ENCODE peak calls at places on chromosomes 7 and 10, in five cellular contexts. O is neural crest cell, J is smooth muscle cell of the brain vasculature, U is HEK293T, W is HepG2. I is an unnamed sample.

GRCh38 chr7:497946-498655 is 21.5 kb downstream of the PDGFA start:
- DNase-seq in O (no peak), J (no peak), U (no peak), W (no peak), I (no peak)

GRCh38 chr10:74502963-74503608 is 323.3 kb upstream of the KAT6B start:
- DNase-seq in O (no peak), J (no peak), U (no peak), W (peak), I (peak)

GRCh38 chr7:3159039-3159438 is 115.4 kb upstream of the CARD11 start:
- DNase-seq in O (no peak), J (no peak), U (no peak), W (no peak), I (no peak)

GRCh38 chr10:30392564-30392990 is 41.4 kb upstream of the MAP3K8 start:
- DNase-seq in O (peak), J (no peak), U (peak), W (peak), I (peak)

GRCh38 chr10:32225976-32226375 is 121.0 kb downstream of the EPC1 start:
- DNase-seq in O (no peak), J (no peak), U (no peak), W (no peak), I (no peak)

GRCh38 chr7:158114056-158114850 is 473.4 kb downstream of the PTPRN2 start:
- DNase-seq in O (no peak), J (no peak), U (no peak), W (no peak), I (no peak)

GRCh38 chr7:83366629-83367028 is 203.9 kb upstream of the PCLO start:
- DNase-seq in O (no peak), J (no peak), U (no peak), W (no peak), I (no peak)

GRCh38 chr10:73759512-73760115 is 15.4 kb downstream of the SEC24C start:
- DNase-seq in O (no peak), J (no peak), U (no peak), W (no peak), I (no peak)

GRCh38 chr10:97319671-97320479 is 804 bp downstream of the FRAT1 start:
- DNase-seq in O (peak), J (no peak), U (no peak), W (peak), I (no peak)

GRCh38 chr10:69666756-69667155 is 36.7 kb downstream of the FAM241B start:
- DNase-seq in O (no peak), J (no peak), U (no peak), W (no peak), I (no peak)

GRCh38 chr7:88357794-88358533 is 51.3 kb upstream of the STEAP4 start:
- DNase-seq in O (no peak), J (no peak), U (no peak), W (peak), I (no peak)

GRCh38 chr7:15609287-15609686 is 47.5 kb upstream of the AGMO start:
- DNase-seq in O (no peak), J (no peak), U (no peak), W (no peak), I (no peak)

GRCh38 chr7:130990178-130990832 is 256.3 kb upstream of the KLF14 start:
- DNase-seq in O (no peak), J (no peak), U (no peak), W (no peak), I (no peak)

GRCh38 chr10:50992972-50993766 is 81.1 kb upstream of the PRKG1 start:
- DNase-seq in O (no peak), J (no peak), U (no peak), W (no peak), I (no peak)

GRCh38 chr7:116929021-116929420 is 24.3 kb upstream of the ST7 start:
- DNase-seq in O (no peak), J (no peak), U (no peak), W (peak), I (no peak)

I was measured in pulmonary artery endothelial cell.